ENCODE peak calls at places on chromosomes 2 and 18, in nine cellular contexts. F, Z, S, T, G, K, J, A and I are unnamed samples.

GRCh38 chr18:44536041-44536440 is 144.6 kb upstream of the SETBP1 start:
- DNase-seq in T (no peak), J (peak; percentile 66), Z (no peak), A (peak; percentile 81), F (no peak), K (peak; percentile 81), G (peak; percentile 45), S (no peak), I (no peak)

GRCh38 chr2:27208486-27209050 is 3.3 kb upstream of the ATRAID start:
- DNase-seq in G (no peak), J (no peak), T (peak; percentile 26), K (no peak), F (no peak), S (no peak), Z (no peak), A (no peak), I (no peak)

GRCh38 chr2:41659758-41660157 is 388.1 kb upstream of the PKDCC start:
- DNase-seq in T (no peak), A (no peak), G (no peak), J (no peak), F (no peak), Z (no peak), S (no peak), K (no peak), I (no peak)

GRCh38 chr18:26579941-26580618 is 31.7 kb upstream of the KCTD1 start:
- DNase-seq in F (no peak), Z (no peak), S (peak; percentile 75), J (peak; percentile 4), K (peak; percentile 5), A (no peak), G (no peak), T (no peak), I (no peak)

GRCh38 chr18:49021433-49022129 is 70.8 kb upstream of the SMAD7 start:
- DNase-seq in T (peak; percentile 69), G (no peak), A (peak; percentile 20), S (peak; percentile 90), K (peak; percentile 36), F (no peak), J (peak; percentile 49), Z (no peak), I (peak; percentile 78)

GRCh38 chr2:79389475-79389874 is 123.4 kb upstream of the CTNNA2 start:
- DNase-seq in K (no peak), S (no peak), J (no peak), G (no peak), T (no peak), A (no peak), Z (no peak), F (no peak), I (no peak)

GRCh38 chr2:950627-950992 is at the start of gene SNTG2:
- DNase-seq in Z (no peak), T (no peak), F (no peak), J (no peak), K (peak; percentile 77), G (no peak), S (no peak), A (no peak), I (peak; percentile 71)

GRCh38 chr18:961644-962355 is 57.1 kb downstream of the ADCYAP1 start:
- DNase-seq in T (no peak), J (peak; percentile 74), S (no peak), K (peak; percentile 55), A (peak; percentile 65), G (peak; percentile 11), Z (no peak), F (no peak), I (peak; percentile 68)

GRCh38 chr2:179861027-179861776 is at the start of gene ZNF385B:
- DNase-seq in F (no peak), J (peak; percentile 13), S (peak; percentile 67), T (no peak), G (no peak), Z (no peak), A (no peak), K (peak; percentile 50), I (peak; percentile 7)

GRCh38 chr2:61356261-61356957 is 114.5 kb downstream of the USP34 start:
- DNase-seq in S (no peak), J (peak; percentile 40), A (no peak), Z (no peak), K (peak; percentile 11), G (peak; percentile 25), T (no peak), F (no peak), I (no peak)

GRCh38 chr2:86772626-86773025 is 18.1 kb downstream of the CD8A start:
- DNase-seq in J (no peak), K (no peak), F (no peak), A (no peak), G (no peak), S (no peak), T (no peak), Z (no peak), I (no peak)

GRCh38 chr18:70423988-70424387 is 135.1 kb downstream of the SOCS6 start:
- DNase-seq in A (peak; percentile 7), T (no peak), J (no peak), K (peak; percentile 62), G (no peak), F (no peak), S (no peak), Z (no peak), I (no peak)

GRCh38 chr2:120777787-120778186 is 42.1 kb downstream of the GLI2 start:
- DNase-seq in F (no peak), Z (no peak), S (no peak), K (no peak), A (no peak), G (no peak), T (no peak), J (no peak), I (no peak)

GRCh38 chr2:120778244-120778643 is 42.6 kb downstream of the GLI2 start:
- DNase-seq in K (no peak), J (peak; percentile 55), F (no peak), G (no peak), T (no peak), Z (no peak), S (no peak), A (no peak), I (no peak)

GRCh38 chr2:120775801-120776589 is 40.3 kb downstream of the GLI2 start:
- DNase-seq in J (no peak), A (no peak), G (no peak), Z (no peak), K (no peak), T (no peak), F (no peak), S (no peak), I (no peak)

GRCh38 chr2:120776649-120777048 is 41.0 kb downstream of the GLI2 start:
- DNase-seq in S (no peak), T (no peak), Z (no peak), F (no peak), J (no peak), K (no peak), G (no peak), A (no peak), I (no peak)

DNA sequence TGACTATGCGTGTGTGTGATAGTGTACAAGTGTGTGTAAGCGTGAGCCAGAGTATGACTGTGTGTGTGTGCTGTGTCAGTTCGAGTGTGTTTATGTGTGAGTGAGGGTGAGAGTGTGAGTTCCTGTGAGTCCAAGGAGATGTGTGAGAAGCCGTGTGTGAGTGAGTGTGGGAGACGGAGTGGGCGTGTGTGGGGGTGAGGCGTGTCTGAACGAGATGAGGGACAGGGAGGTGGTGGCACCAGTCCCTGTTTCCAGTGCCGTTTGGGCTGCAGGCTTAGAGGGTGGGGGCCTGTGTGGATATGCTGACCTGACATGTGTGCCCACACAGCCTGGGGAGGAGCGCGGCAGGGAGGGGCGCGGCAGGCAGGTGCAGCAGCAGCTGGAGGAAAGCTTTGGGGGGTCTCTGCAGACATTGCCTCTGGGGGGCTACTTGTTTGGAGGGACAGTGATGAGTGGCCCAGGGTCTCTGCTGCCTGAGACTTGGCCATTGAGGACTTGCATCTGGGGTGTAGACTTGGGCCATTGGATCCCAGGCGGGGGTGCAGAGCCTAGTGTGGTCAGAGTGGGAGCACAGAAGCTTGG is 41.6 kb downstream of the GLI2 start:
- DNase-seq in S (no peak), Z (no peak), J (no peak), A (no peak), T (no peak), F (no peak), G (no peak), K (no peak), I (no peak)
- TF ChIP-seq CTCF in S (no peak), Z (no peak), J (no peak), A (no peak), T (no peak), F (no peak), G (no peak), K (no peak), I (no peak)

DNA sequence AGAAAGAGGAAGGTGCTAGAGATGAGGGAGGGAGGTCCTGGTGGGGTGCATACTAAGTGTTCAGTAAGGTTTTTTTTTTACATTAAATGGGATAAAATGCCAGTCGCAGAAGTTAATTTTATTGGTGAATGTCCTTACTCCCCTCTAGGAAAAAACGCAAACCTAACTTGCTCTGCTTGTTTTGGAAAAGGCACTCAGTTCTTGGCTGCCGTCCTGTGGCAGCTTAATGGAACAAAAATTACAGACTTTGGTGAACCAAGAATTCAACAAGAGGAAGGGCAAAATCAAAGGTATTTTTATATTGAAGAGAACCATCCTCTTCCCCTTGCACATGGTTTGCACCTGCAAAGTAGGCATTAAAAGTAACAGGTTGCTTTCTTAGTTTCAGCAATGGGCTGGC is 12.7 kb upstream of the IL18R1 start:
- DNase-seq in K (peak; percentile 44), Z (no peak), S (no peak), A (peak; percentile 28), G (no peak), T (no peak), J (peak; percentile 39), F (no peak), I (no peak)
- TF ChIP-seq CTCF in K (no peak), Z (no peak), S (peak; percentile 10), A (peak; percentile 25), G (peak; percentile 19), T (no peak), J (peak; percentile 20), F (peak; percentile 38), I (no peak)

DNA sequence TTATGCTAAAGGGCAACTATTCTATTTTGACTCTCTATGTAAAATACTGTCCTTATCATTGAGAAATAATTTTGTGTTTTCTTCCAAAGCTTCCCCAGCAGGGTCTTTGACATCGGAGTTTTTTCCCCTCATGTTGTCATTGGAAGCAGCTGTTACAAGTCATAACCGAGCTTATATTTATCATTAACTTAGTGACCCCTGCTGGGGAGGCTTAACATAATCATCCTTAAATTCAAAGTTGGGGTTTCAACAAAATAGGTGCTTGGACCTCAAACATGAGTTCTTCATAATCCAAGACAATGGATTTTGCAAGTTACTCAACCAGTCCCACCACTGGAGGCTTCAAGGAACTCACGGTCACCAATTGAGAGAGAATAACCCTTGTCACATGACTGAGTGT is 330.9 kb downstream of the DCC start:
- DNase-seq in J (peak; percentile 20), F (no peak), K (peak; percentile 11), G (no peak), A (peak; percentile 49), S (no peak), Z (no peak), T (no peak), I (no peak)
- TF ChIP-seq CTCF in J (peak; percentile 9), F (no peak), K (no peak), G (no peak), A (peak; percentile 37), S (peak; percentile 32), Z (no peak), T (no peak), I (no peak)

GRCh38 chr18:61323951-61324350 is 9.3 kb upstream of the CDH20 start:
- DNase-seq in J (no peak), Z (no peak), F (no peak), T (no peak), K (peak; percentile 63), G (no peak), A (no peak), S (no peak), I (no peak)

GRCh38 chr18:61326407-61326806 is 6.8 kb upstream of the CDH20 start:
- DNase-seq in Z (no peak), J (no peak), S (no peak), F (no peak), K (no peak), A (no peak), T (no peak), G (no peak), I (no peak)

GRCh38 chr18:61322265-61322873 is 10.9 kb upstream of the CDH20 start:
- DNase-seq in K (peak; percentile 84), G (peak; percentile 23), J (peak; percentile 64), Z (no peak), T (peak; percentile 38), F (no peak), S (peak; percentile 65), A (peak; percentile 63), I (peak; percentile 64)
- TF ChIP-seq CTCF in K (peak; percentile 98), G (peak; percentile 98), J (peak; percentile 96), Z (no peak), T (peak; percentile 71), F (peak; percentile 15), S (peak; percentile 60), A (peak; percentile 95), I (peak; percentile 72)